ENCODE peak calls at places on chromosome 4, in five cellular contexts. V is cardiac fibroblast, Q is pancreas, K is A549, D is cardiac muscle cell. S is an unnamed sample.

GRCh38 chr4:60241886-60242285 is 958.2 kb upstream of the ADGRL3 start:
- DNase-seq in V (no peak), Q (no peak), K (no peak), D (no peak), S (no peak)

GRCh38 chr4:24880171-24880570 is 32.7 kb downstream of the CCDC149 start:
- DNase-seq in V (no peak), Q (no peak), K (no peak), D (no peak), S (no peak)

GRCh38 chr4:101018836-101019235 is 328.5 kb downstream of the PPP3CA start:
- DNase-seq in V (no peak), Q (no peak), K (no peak), D (no peak), S (no peak)

GRCh38 chr4:2684486-2684885 is 71.7 kb downstream of the TNIP2 start:
- DNase-seq in V (no peak), Q (no peak), K (no peak), D (no peak), S (no peak)

GRCh38 chr4:170497105-170497504 is 407.3 kb upstream of the AADAT start:
- DNase-seq in V (no peak), Q (no peak), K (peak), D (no peak), S (no peak)

GRCh38 chr4:7922466-7922865 is 17.2 kb downstream of the AFAP1 start:
- DNase-seq in V (no peak), Q (no peak), K (no peak), D (no peak), S (no peak)

GRCh38 chr4:54371211-54371610 is 142.1 kb downstream of the PDGFRA start:
- DNase-seq in V (no peak), Q (no peak), K (no peak), D (no peak), S (no peak)

GRCh38 chr4:88613417-88613875 is 21.2 kb downstream of the HERC3 start:
- DNase-seq in V (no peak), Q (no peak), K (no peak), D (no peak), S (no peak)

GRCh38 chr4:75769044-75769443 is 44.7 kb downstream of the USO1 start:
- DNase-seq in V (peak), Q (no peak), K (no peak), D (peak), S (no peak)

GRCh38 chr4:72169861-72170260 is 138.1 kb downstream of the NPFFR2 start:
- DNase-seq in V (no peak), Q (no peak), K (no peak), D (no peak), S (no peak)

GRCh38 chr4:22482250-22483127 is 33.4 kb downstream of the ADGRA3 start:
- DNase-seq in V (no peak), Q (no peak), K (no peak), D (no peak), S (no peak)

GRCh38 chr4:28354874-28355273 is 1494.2 kb downstream of the STIM2 start:
- DNase-seq in V (no peak), Q (no peak), K (no peak), D (no peak), S (no peak)

GRCh38 chr4:180665994-180666818 is 1577.0 kb upstream of the TENM3 start:
- DNase-seq in V (peak), Q (no peak), K (peak), D (peak), S (no peak)

GRCh38 chr4:94574616-94575015 is 122.9 kb downstream of the PDLIM5 start:
- DNase-seq in V (no peak), Q (no peak), K (no peak), D (no peak), S (no peak)

GRCh38 chr4:148044889-148045352 is 313.0 kb downstream of the ARHGAP10 start:
- DNase-seq in V (peak), Q (no peak), K (peak), D (peak), S (no peak)

DNA sequence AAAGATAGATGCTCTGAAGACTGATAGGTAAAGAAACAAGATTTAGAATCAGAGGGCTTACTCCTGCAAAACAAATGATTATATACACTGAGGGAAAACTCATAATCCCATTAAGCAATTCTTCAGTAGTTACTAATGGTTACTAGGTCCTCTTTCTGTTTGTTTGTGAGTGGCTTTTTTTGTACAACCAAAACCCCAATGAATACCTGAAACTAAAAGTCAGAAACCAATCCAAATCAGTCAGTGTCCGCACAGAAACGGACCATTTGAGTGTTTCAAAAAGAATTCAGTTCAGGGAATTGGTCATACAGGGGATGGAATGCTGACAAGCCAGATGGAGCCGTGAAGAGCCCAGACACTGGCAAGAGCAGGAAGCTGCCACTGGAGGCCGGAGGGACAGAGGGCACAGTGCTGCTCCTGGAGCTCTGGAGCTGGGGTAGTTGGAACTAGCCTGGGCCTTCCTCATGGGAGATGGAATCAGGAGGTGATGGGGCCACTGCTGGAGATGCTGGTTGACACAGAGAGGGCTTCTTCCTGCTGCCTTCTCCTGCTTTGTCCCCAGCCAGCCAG is 31.9 kb downstream of the SETD7 start:
- DNase-seq in V (no peak), Q (no peak), K (no peak), D (no peak), S (no peak)
- H3K4me3 ChIP-seq in V (no peak), Q (no peak), K (no peak), D (no peak), S (no peak)

GRCh38 chr4:555566-556275 is 20.4 kb downstream of the TMEM271 start:
- DNase-seq in V (no peak), Q (no peak), K (no peak), D (no peak), S (no peak)
- H3K4me3 ChIP-seq in V (no peak), Q (no peak), K (no peak), D (no peak), S (no peak)

GRCh38 chr4:183798921-183799307 is 106.2 kb upstream of the STOX2 start:
- DNase-seq in V (no peak), Q (no peak), K (no peak), D (no peak), S (no peak)
- H3K4me3 ChIP-seq in V (no peak), Q (peak), K (no peak), D (peak), S (no peak)

GRCh38 chr4:77669911-77670590 is 64.4 kb downstream of the CXCL13 start:
- DNase-seq in V (no peak), Q (peak), K (no peak), D (peak), S (no peak)
- H3K4me3 ChIP-seq in V (no peak), Q (no peak), K (no peak), D (no peak), S (no peak)

GRCh38 chr4:5988086-5988845 is 30.0 kb downstream of the C4orf50 start:
- DNase-seq in V (no peak), Q (no peak), K (no peak), D (no peak), S (no peak)

GRCh38 chr4:5993063-5993745 is 25.0 kb downstream of the C4orf50 start:
- DNase-seq in V (no peak), Q (no peak), K (no peak), D (no peak), S (no peak)

GRCh38 chr4:5990446-5991160 is 27.6 kb downstream of the C4orf50 start:
- DNase-seq in V (no peak), Q (no peak), K (no peak), D (no peak), S (no peak)

GRCh38 chr4:5992171-5993062 is 25.8 kb downstream of the C4orf50 start:
- DNase-seq in V (no peak), Q (no peak), K (no peak), D (no peak), S (no peak)

DNA sequence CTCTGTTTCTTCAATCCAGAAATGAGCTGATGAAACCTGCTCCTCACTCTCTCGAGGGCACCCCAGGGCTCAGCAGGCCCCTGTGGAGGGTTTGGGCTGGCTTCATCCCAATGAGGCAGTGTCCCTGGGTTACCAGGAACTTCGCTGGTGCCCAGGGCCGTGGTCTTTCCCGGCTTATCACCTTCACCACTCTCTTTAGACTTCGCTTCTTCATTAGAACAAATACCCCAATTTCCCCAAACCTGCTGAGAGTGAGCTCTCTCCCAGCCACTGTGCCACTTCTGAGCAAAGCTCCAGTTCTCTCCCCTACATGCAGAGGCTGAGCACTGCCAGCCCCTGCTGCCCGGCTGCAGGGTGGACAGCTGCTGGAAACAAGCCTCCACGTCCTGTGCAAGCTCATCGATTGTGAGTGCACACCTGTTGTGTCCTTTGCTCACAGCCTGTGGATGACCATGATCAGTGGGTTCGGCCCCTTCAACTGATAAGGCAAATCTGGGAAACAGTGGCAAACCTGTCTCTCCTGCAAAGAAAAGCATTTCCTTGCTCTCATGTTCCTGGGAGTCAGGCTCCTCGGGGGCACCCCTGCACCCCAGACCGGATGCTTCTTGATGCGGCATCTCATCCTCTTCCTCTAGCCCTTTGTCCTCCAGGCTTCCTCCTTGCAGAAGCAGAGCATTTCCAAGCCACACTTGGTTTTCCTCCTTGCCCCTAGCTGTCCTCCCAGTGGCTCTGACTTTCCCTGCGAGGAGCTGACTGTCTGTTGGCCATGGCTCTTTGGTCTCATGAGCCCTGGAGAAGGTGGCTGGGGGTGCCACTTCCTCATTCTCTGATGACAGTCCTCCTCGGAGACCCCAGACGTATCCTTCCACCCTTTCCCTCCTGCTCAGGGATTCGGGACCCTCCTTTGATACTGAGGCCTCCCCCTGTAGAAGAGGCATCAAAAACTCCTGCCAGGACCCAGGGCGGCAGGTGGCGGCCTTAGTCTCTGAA is 28.7 kb downstream of the C4orf50 start:
- DNase-seq in V (no peak), Q (no peak), K (no peak), D (no peak), S (no peak)
- H3K4me3 ChIP-seq in V (no peak), Q (no peak), K (no peak), D (no peak), S (no peak)

DNA sequence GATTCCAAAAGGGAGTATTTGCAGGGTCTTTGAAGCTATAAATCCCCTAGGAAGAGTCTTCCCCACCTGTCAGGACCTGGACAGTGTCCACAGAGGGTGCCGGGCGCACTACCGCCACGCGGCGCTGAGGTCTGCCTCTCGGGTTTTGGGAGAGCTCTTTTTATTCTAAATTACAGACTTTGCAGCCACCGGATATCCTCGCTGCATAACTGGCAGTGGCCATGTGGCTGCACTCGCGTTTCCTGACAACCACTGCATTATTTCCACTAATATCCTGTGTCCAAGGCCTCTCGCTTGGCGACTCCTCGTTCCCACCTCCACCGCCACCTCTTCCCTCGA is 608 bp upstream of the TMEM131L start:
- DNase-seq in V (peak), Q (peak), K (peak), D (peak), S (no peak)
- H3K4me3 ChIP-seq in V (peak), Q (peak), K (peak), D (peak), S (peak)

DNA sequence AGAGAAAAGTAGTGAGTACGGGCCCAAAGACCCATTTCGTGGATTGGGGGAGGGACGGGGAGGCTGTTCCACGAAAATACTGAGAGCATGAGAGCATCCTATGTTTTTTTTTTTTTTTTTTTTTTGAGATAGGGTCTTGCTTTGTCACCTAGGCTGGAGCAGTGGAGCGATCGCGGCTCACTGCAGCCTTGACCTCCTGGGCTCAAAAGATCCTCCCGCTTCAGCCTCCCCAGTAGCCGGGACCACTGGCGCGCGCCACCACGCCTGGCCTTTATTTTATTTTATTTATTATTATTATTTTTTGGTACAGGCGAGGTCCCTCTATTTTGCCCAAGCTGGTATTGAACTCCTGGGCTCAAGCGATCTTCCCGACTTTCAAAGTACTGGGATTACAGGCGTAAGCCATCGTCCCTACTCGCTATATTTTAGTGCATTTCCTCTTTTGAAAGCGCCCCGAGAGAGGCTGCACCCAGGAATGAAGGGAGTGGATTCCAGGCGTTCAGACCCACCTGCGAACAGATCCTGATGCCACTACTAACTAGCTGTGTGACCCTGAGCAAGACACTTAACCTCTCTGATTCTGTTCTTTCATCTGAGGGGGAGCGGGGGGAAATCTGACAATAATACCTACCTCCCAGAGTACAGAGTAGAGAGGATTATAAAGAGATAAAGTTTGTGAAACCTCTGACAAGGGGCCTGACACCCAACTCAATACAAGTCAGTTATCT is 5.4 kb upstream of the MSX1 start:
- DNase-seq in V (no peak), Q (no peak), K (no peak), D (no peak), S (peak)
- H3K4me3 ChIP-seq in V (no peak), Q (no peak), K (no peak), D (no peak), S (no peak)

DNA sequence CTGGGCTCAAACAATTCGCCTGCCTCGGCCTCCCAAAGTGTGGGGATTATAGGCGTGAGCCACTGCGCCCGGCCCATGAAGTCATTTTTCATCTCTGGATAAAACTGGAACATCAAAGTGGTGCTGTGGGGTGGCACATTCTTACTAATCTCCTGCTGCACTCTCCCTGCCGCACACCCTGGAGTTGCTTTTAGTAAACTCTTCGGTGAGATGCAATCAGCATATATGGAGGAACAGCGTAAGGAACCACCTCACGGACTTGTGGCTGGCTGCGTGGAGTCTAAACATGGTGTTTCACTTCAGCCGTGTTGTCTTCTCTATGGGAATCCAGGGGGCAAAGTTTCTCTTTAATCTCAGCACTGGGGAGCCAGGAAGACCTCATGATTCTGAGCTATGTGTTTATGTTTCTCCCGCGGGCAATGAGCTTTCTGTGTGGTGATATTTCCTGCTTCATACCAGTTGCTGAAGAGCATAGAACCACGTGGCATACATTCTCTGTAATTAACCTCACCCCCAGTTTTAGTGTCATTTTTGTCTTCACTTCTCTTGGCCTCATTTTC is 2.1 kb upstream of the RHOH start:
- DNase-seq in V (peak), Q (no peak), K (no peak), D (peak), S (no peak)
- H3K4me3 ChIP-seq in V (no peak), Q (no peak), K (no peak), D (no peak), S (no peak)

GRCh38 chr4:302381-302780 is 2.9 kb downstream of the ZNF732 start:
- DNase-seq in V (no peak), Q (no peak), K (no peak), D (no peak), S (no peak)
- H3K4me3 ChIP-seq in V (no peak), Q (no peak), K (no peak), D (no peak), S (no peak)

GRCh38 chr4:184838249-184839074 is 12.7 kb upstream of the ACSL1 start:
- DNase-seq in V (peak), Q (no peak), K (peak), D (no peak), S (no peak)

GRCh38 chr4:184831153-184831552 is 5.4 kb upstream of the ACSL1 start:
- DNase-seq in V (no peak), Q (no peak), K (no peak), D (no peak), S (no peak)

GRCh38 chr4:184836613-184837012 is 10.8 kb upstream of the ACSL1 start:
- DNase-seq in V (no peak), Q (no peak), K (no peak), D (no peak), S (no peak)

DNA sequence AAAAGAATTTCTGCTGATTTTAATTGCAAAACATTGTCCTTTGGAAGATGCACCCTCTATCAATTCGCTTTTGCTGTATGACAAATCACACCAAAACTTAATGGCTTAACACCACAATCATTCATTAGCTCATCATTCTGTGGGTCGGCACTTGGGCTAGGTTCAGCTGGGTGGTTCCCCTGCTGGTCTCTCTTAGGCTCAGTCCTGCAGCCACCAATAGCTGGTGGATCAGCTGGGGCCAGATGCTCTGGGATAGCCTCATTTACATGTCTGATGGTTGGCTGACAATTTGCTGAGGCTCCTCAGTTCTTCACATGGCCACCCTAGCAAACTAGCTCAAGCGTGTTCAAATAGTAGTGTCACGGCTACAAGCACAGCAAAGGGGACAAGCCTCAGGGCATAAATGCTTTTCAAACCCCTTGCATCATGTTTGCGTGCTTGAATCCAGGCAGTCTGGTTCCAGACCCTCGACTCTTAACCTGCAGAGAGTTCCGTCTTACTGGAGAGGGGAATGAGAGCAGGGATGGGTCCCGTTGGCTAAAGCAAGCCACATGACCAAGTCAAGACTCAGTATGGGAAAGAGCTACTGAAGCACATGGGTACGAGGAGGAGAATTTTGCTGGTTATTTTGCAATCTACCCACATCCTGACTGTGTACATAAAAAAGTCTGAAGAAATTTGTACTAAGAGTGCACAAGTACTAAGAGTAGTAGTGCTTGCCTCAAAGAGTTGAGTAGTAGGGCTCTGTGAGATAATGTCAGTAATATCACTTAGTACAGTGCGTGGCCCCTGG is 7.5 kb upstream of the ACSL1 start:
- DNase-seq in V (no peak), Q (no peak), K (no peak), D (no peak), S (no peak)
- H3K4me3 ChIP-seq in V (no peak), Q (no peak), K (no peak), D (no peak), S (no peak)